ENCODE peak calls at places on chromosomes 2 and 18, in eight cellular contexts. Z is SK-N-SH; W is mucosa of descending colon; C is tibial artery; U is mammary epithelial cell; Q is heart right ventricle; X is tibial nerve; D is CD8-positive, alpha-beta T cell. V is an unnamed sample.

GRCh38 chr2:187497858-187498463 is 49.9 kb upstream of the CALCRL start:
- DNase-seq in Z (no peak), W (no peak), C (no peak), U (no peak), Q (no peak), X (peak), D (no peak), V (no peak)

GRCh38 chr2:224160917-224161316 is 121.8 kb upstream of the SERPINE2 start:
- DNase-seq in Z (no peak), W (no peak), C (no peak), U (peak), Q (peak), X (no peak), D (no peak), V (no peak)

GRCh38 chr2:32357545-32358482 is 991 bp downstream of the BIRC6 start:
- DNase-seq in Z (peak), W (peak), C (peak), U (peak), Q (peak), X (peak), D (no peak), V (peak)

GRCh38 chr18:7417742-7418141 is 149.4 kb upstream of the PTPRM start:
- DNase-seq in Z (no peak), W (no peak), C (no peak), U (peak), Q (no peak), X (no peak), D (no peak), V (no peak)

GRCh38 chr2:227703280-227703732 is 14.5 kb downstream of the SLC19A3 start:
- DNase-seq in Z (no peak), W (no peak), C (no peak), U (peak), Q (no peak), X (no peak), D (no peak), V (no peak)

GRCh38 chr2:15313657-15314056 is 247.5 kb downstream of the NBAS start:
- DNase-seq in Z (no peak), W (no peak), C (no peak), U (peak), Q (no peak), X (no peak), D (no peak), V (no peak)

GRCh38 chr2:153870308-153870707 is 1.4 kb upstream of the GALNT13 start:
- DNase-seq in Z (peak), W (no peak), C (no peak), U (no peak), Q (no peak), X (no peak), D (no peak), V (no peak)

GRCh38 chr2:185628985-185629384 is 109.6 kb upstream of the FSIP2 start:
- DNase-seq in Z (no peak), W (peak), C (no peak), U (peak), Q (no peak), X (no peak), D (no peak), V (no peak)

GRCh38 chr2:130264046-130264445 is 65.8 kb upstream of the TUBA3E start:
- DNase-seq in Z (no peak), W (no peak), C (no peak), U (no peak), Q (no peak), X (no peak), D (no peak), V (no peak)

GRCh38 chr2:135245055-135245454 is 193.0 kb downstream of the RAB3GAP1 start:
- DNase-seq in Z (no peak), W (no peak), C (no peak), U (peak), Q (no peak), X (no peak), D (no peak), V (no peak)

GRCh38 chr2:187525164-187525900 is 28.9 kb downstream of the TFPI start:
- DNase-seq in Z (no peak), W (no peak), C (no peak), U (no peak), Q (no peak), X (no peak), D (no peak), V (no peak)

GRCh38 chr2:70190086-70190412 is 770 bp downstream of the C2orf42 start:
- DNase-seq in Z (peak), W (no peak), C (no peak), U (no peak), Q (no peak), X (no peak), D (no peak), V (no peak)

GRCh38 chr2:174593574-174594203 is 3.9 kb downstream of the WIPF1 start:
- DNase-seq in Z (no peak), W (no peak), C (no peak), U (peak), Q (no peak), X (peak), D (peak), V (peak)

GRCh38 chr2:97816411-97816810 is 103.0 kb downstream of the ZAP70 start:
- DNase-seq in Z (no peak), W (no peak), C (no peak), U (no peak), Q (no peak), X (no peak), D (no peak), V (no peak)

GRCh38 chr18:8893628-8894231 is 188.4 kb downstream of the MTCL1 start:
- DNase-seq in Z (no peak), W (no peak), C (no peak), U (no peak), Q (no peak), X (no peak), D (no peak), V (no peak)

GRCh38 chr2:66573866-66574265 is 138.9 kb downstream of the MEIS1 start:
- DNase-seq in Z (no peak), W (no peak), C (no peak), U (no peak), Q (no peak), X (no peak), D (no peak), V (no peak)

GRCh38 chr2:221501883-221502269 is 70.2 kb downstream of the EPHA4 start:
- DNase-seq in Z (no peak), W (no peak), C (no peak), U (no peak), Q (no peak), X (no peak), D (no peak), V (no peak)

GRCh38 chr2:45734952-45735351 is 83.5 kb downstream of the PRKCE start:
- DNase-seq in Z (no peak), W (no peak), C (no peak), U (no peak), Q (no peak), X (no peak), D (no peak), V (no peak)

GRCh38 chr2:190533968-190534309 is 583 bp downstream of the NEMP2 start:
- DNase-seq in Z (no peak), W (no peak), C (no peak), U (peak), Q (no peak), X (no peak), D (peak), V (no peak)

GRCh38 chr2:95300391-95300938 is 3.3 kb downstream of the KCNIP3 start:
- DNase-seq in Z (no peak), W (peak), C (no peak), U (peak), Q (no peak), X (no peak), D (no peak), V (peak)

GRCh38 chr18:76880026-76880425 is 57.7 kb downstream of the ZNF236 start:
- DNase-seq in Z (no peak), W (no peak), C (no peak), U (no peak), Q (no peak), X (no peak), D (no peak), V (peak)

GRCh38 chr2:168312036-168312822 is 64.8 kb upstream of the STK39 start:
- DNase-seq in Z (no peak), W (no peak), C (no peak), U (no peak), Q (no peak), X (no peak), D (no peak), V (no peak)

GRCh38 chr2:192544371-192544955 is 349.7 kb upstream of the TMEFF2 start:
- DNase-seq in Z (no peak), W (no peak), C (no peak), U (peak), Q (no peak), X (no peak), D (no peak), V (no peak)

GRCh38 chr18:66778048-66778447 is 174.2 kb upstream of the CDH19 start:
- DNase-seq in Z (no peak), W (no peak), C (no peak), U (no peak), Q (no peak), X (no peak), D (no peak), V (no peak)

GRCh38 chr2:37610638-37611289 is 60.7 kb downstream of the CDC42EP3 start:
- DNase-seq in Z (no peak), W (no peak), C (no peak), U (no peak), Q (no peak), X (no peak), D (no peak), V (no peak)

GRCh38 chr2:130824492-130825061 is 12.1 kb upstream of the ARHGEF4 start:
- DNase-seq in Z (no peak), W (peak), C (no peak), U (peak), Q (no peak), X (no peak), D (peak), V (no peak)

GRCh38 chr18:50836521-50836957 is 16.7 kb upstream of the MRO start:
- DNase-seq in Z (no peak), W (no peak), C (no peak), U (peak), Q (no peak), X (no peak), D (no peak), V (peak)
- TF ChIP-seq CTCF in Z (no peak), W (no peak), C (no peak), U (no peak), Q (no peak), X (no peak), D (no peak), V (no peak)

GRCh38 chr2:2332381-2332780 is 1.3 kb upstream of the MYT1L start:
- DNase-seq in Z (no peak), W (no peak), C (no peak), U (no peak), Q (no peak), X (no peak), D (no peak), V (no peak)
- H3K4me3 ChIP-seq in Z (peak), W (no peak), C (no peak), U (no peak), Q (no peak), X (no peak), D (no peak), V (no peak)

GRCh38 chr2:137190411-137191190 is 425.3 kb downstream of the THSD7B start:
- DNase-seq in Z (peak), W (no peak), C (no peak), U (no peak), Q (peak), X (no peak), D (no peak), V (no peak)
- TF ChIP-seq CTCF in Z (no peak), W (no peak), C (no peak), U (no peak), Q (no peak), X (no peak), D (no peak), V (no peak)

GRCh38 chr2:42129487-42129852 is 39.7 kb upstream of the EML4 start:
- DNase-seq in Z (no peak), W (no peak), C (no peak), U (no peak), Q (no peak), X (no peak), D (no peak), V (no peak)

GRCh38 chr2:42132066-42132965 is 36.8 kb upstream of the EML4 start:
- DNase-seq in Z (no peak), W (no peak), C (no peak), U (peak), Q (no peak), X (no peak), D (no peak), V (no peak)

GRCh38 chr2:42128731-42129486 is 40.2 kb upstream of the EML4 start:
- DNase-seq in Z (no peak), W (no peak), C (no peak), U (peak), Q (no peak), X (no peak), D (no peak), V (no peak)

GRCh38 chr2:42127425-42128424 is 41.4 kb upstream of the EML4 start:
- DNase-seq in Z (no peak), W (no peak), C (no peak), U (peak), Q (no peak), X (no peak), D (no peak), V (peak)

DNA sequence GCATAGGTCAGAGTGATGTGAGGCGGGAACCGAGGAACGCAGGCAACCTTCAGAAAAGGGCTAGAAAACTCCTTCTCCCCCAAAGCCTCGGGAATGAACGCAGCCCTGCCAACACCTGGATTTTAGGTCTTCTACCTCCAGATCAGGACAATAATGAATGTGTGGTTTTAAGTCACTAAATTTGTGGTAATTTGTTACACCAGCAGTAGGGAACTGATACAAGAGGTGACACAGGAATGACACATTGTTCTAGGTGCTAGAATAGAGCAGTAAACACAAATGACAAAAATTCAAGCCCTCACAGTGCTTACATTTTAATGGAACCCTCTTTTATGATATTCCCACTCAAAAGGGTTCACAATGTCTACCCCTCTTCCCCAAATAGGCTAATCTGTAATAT is 39.2 kb upstream of the EML4 start:
- DNase-seq in Z (no peak), W (no peak), C (no peak), U (no peak), Q (no peak), X (no peak), D (no peak), V (no peak)
- H3K4me3 ChIP-seq in Z (no peak), W (no peak), C (no peak), U (no peak), Q (no peak), X (no peak), D (no peak), V (no peak)

GRCh38 chr2:232624554-232624842 is 8.9 kb upstream of the EFHD1 start:
- DNase-seq in Z (no peak), W (no peak), C (no peak), U (peak), Q (no peak), X (no peak), D (no peak), V (no peak)
- TF ChIP-seq CTCF in Z (no peak), W (no peak), C (no peak), U (no peak), Q (no peak), X (no peak), D (no peak), V (no peak)

GRCh38 chr2:69177785-69178636 is 165.0 kb downstream of the ANTXR1 start:
- DNase-seq in Z (peak), W (peak), C (peak), U (peak), Q (peak), X (peak), D (no peak), V (peak)
- H3K4me3 ChIP-seq in Z (no peak), W (no peak), C (peak), U (no peak), Q (peak), X (no peak), D (no peak), V (no peak)

DNA sequence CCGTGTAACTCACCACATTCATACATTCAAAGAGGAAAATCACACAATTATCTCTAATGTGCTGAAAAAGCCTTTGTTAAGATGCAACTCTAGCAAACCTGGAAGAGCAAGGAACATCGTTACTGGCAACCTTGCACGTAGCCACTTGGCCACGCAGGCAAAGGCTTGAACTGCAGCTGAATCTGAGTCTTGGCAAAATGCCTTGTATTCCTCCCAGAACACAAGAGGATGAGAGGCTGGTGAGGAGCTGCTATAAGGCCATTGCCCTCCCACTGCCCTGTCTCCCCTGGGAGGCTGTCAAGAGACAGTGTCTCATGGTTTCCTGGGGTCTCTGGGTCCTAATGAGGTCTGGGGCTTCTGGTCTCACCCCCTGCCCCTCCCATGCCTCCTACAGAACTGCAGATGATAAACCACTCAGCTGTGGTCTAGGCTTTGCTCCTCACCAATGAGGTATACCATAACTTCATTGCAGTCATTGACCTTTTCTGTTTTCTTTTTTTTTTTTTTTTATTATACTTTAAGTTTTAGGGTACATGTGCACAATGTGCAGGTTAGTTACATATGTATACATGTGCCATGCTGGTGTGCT is 141.4 kb downstream of the SPP2 start:
- DNase-seq in Z (no peak), W (no peak), C (no peak), U (peak), Q (no peak), X (no peak), D (no peak), V (no peak)
- TF ChIP-seq CTCF in Z (no peak), W (no peak), C (no peak), U (peak), Q (no peak), X (no peak), D (no peak), V (peak)

V was measured in upper lobe of left lung.